ENCODE peak calls at places on chromosomes 4 and X, in seven cellular contexts. One of them, this sample, is unnamed.

GRCh38 chr4:42391981-42392380 is 5.3 kb upstream of the SHISA3 start:
- DNase-seq in GM13976: no peak
- DNase-seq in D341Med: no peak
- DNase-seq in head of caudate nucleus: no peak
- DNase-seq in right cardiac atrium: peak; percentile 68
- DNase-seq in ovary: no peak
- DNase-seq in Calu3: no peak
- DNase-seq in this sample: no peak

GRCh38 chr4:56389558-56389957 is 2.3 kb upstream of the AASDH start:
- DNase-seq in head of caudate nucleus: no peak
- DNase-seq in ovary: no peak
- DNase-seq in GM13976: no peak
- DNase-seq in right cardiac atrium: no peak
- DNase-seq in D341Med: no peak
- DNase-seq in Calu3: no peak
- DNase-seq in this sample: no peak

GRCh38 chr4:120704529-120704928 is 218.0 kb downstream of the PRDM5 start:
- DNase-seq in Calu3: no peak
- DNase-seq in GM13976: no peak
- DNase-seq in right cardiac atrium: no peak
- DNase-seq in head of caudate nucleus: no peak
- DNase-seq in D341Med: no peak
- DNase-seq in ovary: no peak
- DNase-seq in this sample: no peak

GRCh38 chr4:176277162-176277904 is 8.3 kb upstream of the ASB5 start:
- DNase-seq in D341Med: peak; percentile 80
- DNase-seq in Calu3: peak; percentile 58
- DNase-seq in GM13976: peak; percentile 29
- DNase-seq in right cardiac atrium: peak; percentile 75
- DNase-seq in ovary: peak; percentile 33
- DNase-seq in head of caudate nucleus: peak; percentile 52
- DNase-seq in this sample: peak; percentile 86

GRCh38 chr4:38678078-38678477 is 14.1 kb downstream of the KLF3 start:
- DNase-seq in D341Med: no peak
- DNase-seq in head of caudate nucleus: no peak
- DNase-seq in right cardiac atrium: no peak
- DNase-seq in ovary: no peak
- DNase-seq in Calu3: no peak
- DNase-seq in GM13976: no peak
- DNase-seq in this sample: no peak

GRCh38 chr4:23614284-23614892 is 275.5 kb downstream of the PPARGC1A start:
- DNase-seq in head of caudate nucleus: no peak
- DNase-seq in GM13976: peak; percentile 26
- DNase-seq in D341Med: peak; percentile 26
- DNase-seq in Calu3: peak; percentile 5
- DNase-seq in ovary: no peak
- DNase-seq in right cardiac atrium: no peak
- DNase-seq in this sample: no peak

GRCh38 chr4:87462102-87462501 is 39.7 kb downstream of the NUDT9 start:
- DNase-seq in ovary: no peak
- DNase-seq in right cardiac atrium: no peak
- DNase-seq in GM13976: no peak
- DNase-seq in D341Med: no peak
- DNase-seq in head of caudate nucleus: no peak
- DNase-seq in Calu3: no peak
- DNase-seq in this sample: no peak

GRCh38 chr4:15963001-15963451 is at the start of gene FGFBP2:
- DNase-seq in right cardiac atrium: peak; percentile 89
- DNase-seq in GM13976: peak; percentile 35
- DNase-seq in Calu3: peak; percentile 66
- DNase-seq in D341Med: peak; percentile 82
- DNase-seq in head of caudate nucleus: no peak
- DNase-seq in ovary: no peak
- DNase-seq in this sample: peak; percentile 71

GRCh38 chrX:134886201-134886600 is 104.6 kb upstream of the SMIM10 start:
- DNase-seq in Calu3: peak; percentile 1
- DNase-seq in head of caudate nucleus: no peak
- DNase-seq in right cardiac atrium: no peak
- DNase-seq in D341Med: no peak
- DNase-seq in GM13976: no peak
- DNase-seq in ovary: no peak
- DNase-seq in this sample: no peak

GRCh38 chr4:42267724-42268123 is 115.3 kb upstream of the BEND4 start:
- DNase-seq in GM13976: no peak
- DNase-seq in right cardiac atrium: no peak
- DNase-seq in Calu3: no peak
- DNase-seq in D341Med: no peak
- DNase-seq in ovary: no peak
- DNase-seq in head of caudate nucleus: no peak
- DNase-seq in this sample: no peak

GRCh38 chr4:15714141-15714540 is 11.3 kb downstream of the BST1 start:
- DNase-seq in D341Med: no peak
- DNase-seq in head of caudate nucleus: no peak
- DNase-seq in right cardiac atrium: no peak
- DNase-seq in ovary: no peak
- DNase-seq in GM13976: no peak
- DNase-seq in Calu3: no peak
- DNase-seq in this sample: no peak

GRCh38 chr4:154564311-154564710 is 1.5 kb downstream of the FGB start:
- DNase-seq in ovary: no peak
- DNase-seq in right cardiac atrium: no peak
- DNase-seq in GM13976: no peak
- DNase-seq in D341Med: no peak
- DNase-seq in Calu3: no peak
- DNase-seq in head of caudate nucleus: no peak
- DNase-seq in this sample: no peak

GRCh38 chr4:148120216-148120615 is 322.0 kb downstream of the NR3C2 start:
- DNase-seq in head of caudate nucleus: no peak
- DNase-seq in Calu3: no peak
- DNase-seq in GM13976: no peak
- DNase-seq in D341Med: no peak
- DNase-seq in right cardiac atrium: no peak
- DNase-seq in ovary: no peak
- DNase-seq in this sample: no peak

GRCh38 chrX:51456814-51457213 is 39.6 kb downstream of the NUDT11 start:
- DNase-seq in right cardiac atrium: no peak
- DNase-seq in head of caudate nucleus: no peak
- DNase-seq in Calu3: no peak
- DNase-seq in GM13976: no peak
- DNase-seq in ovary: no peak
- DNase-seq in D341Med: no peak
- DNase-seq in this sample: no peak

GRCh38 chr4:188934320-188934975 is 795.2 kb downstream of the TRIML1 start:
- DNase-seq in head of caudate nucleus: no peak
- DNase-seq in ovary: no peak
- DNase-seq in D341Med: no peak
- DNase-seq in right cardiac atrium: no peak
- DNase-seq in Calu3: peak; percentile 49
- DNase-seq in GM13976: no peak
- DNase-seq in this sample: no peak

GRCh38 chrX:22276781-22277180 is 4.1 kb downstream of the CBLL2 start:
- DNase-seq in right cardiac atrium: no peak
- DNase-seq in head of caudate nucleus: no peak
- DNase-seq in Calu3: no peak
- DNase-seq in GM13976: no peak
- DNase-seq in D341Med: no peak
- DNase-seq in ovary: no peak
- DNase-seq in this sample: no peak

GRCh38 chr4:7939377-7940108 is at the start of gene AFAP1:
- DNase-seq in ovary: peak; percentile 92
- DNase-seq in GM13976: peak; percentile 97
- DNase-seq in right cardiac atrium: peak; percentile 97
- DNase-seq in D341Med: peak; percentile 100
- DNase-seq in Calu3: peak; percentile 88
- DNase-seq in head of caudate nucleus: peak; percentile 71
- DNase-seq in this sample: peak; percentile 94

GRCh38 chr4:7708238-7708637 is 231.4 kb downstream of the AFAP1 start:
- DNase-seq in Calu3: no peak
- DNase-seq in ovary: peak; percentile 13
- DNase-seq in right cardiac atrium: no peak
- DNase-seq in head of caudate nucleus: no peak
- DNase-seq in GM13976: no peak
- DNase-seq in D341Med: no peak
- DNase-seq in this sample: no peak

GRCh38 chr4:78482281-78482680 is 69.3 kb upstream of the ANXA3 start:
- DNase-seq in D341Med: no peak
- DNase-seq in Calu3: no peak
- DNase-seq in GM13976: no peak
- DNase-seq in right cardiac atrium: no peak
- DNase-seq in head of caudate nucleus: no peak
- DNase-seq in ovary: no peak
- DNase-seq in this sample: no peak

GRCh38 chr4:36163198-36163597 is 81.1 kb downstream of the ARAP2 start:
- DNase-seq in head of caudate nucleus: no peak
- DNase-seq in ovary: no peak
- DNase-seq in Calu3: no peak
- DNase-seq in GM13976: peak; percentile 10
- DNase-seq in right cardiac atrium: no peak
- DNase-seq in D341Med: no peak
- DNase-seq in this sample: no peak

GRCh38 chr4:41787931-41788330 is 39.4 kb upstream of the PHOX2B start:
- DNase-seq in right cardiac atrium: no peak
- DNase-seq in Calu3: no peak
- DNase-seq in D341Med: no peak
- DNase-seq in ovary: no peak
- DNase-seq in GM13976: no peak
- DNase-seq in head of caudate nucleus: no peak
- DNase-seq in this sample: no peak

GRCh38 chr4:138204507-138204906 is 37.6 kb downstream of the SLC7A11 start:
- DNase-seq in Calu3: no peak
- DNase-seq in right cardiac atrium: no peak
- DNase-seq in GM13976: no peak
- DNase-seq in D341Med: no peak
- DNase-seq in ovary: no peak
- DNase-seq in head of caudate nucleus: no peak
- DNase-seq in this sample: no peak

GRCh38 chrX:134161162-134161561 is 75.8 kb upstream of the CCDC160 start:
- DNase-seq in D341Med: no peak
- DNase-seq in right cardiac atrium: no peak
- DNase-seq in ovary: no peak
- DNase-seq in GM13976: peak; percentile 11
- DNase-seq in head of caudate nucleus: no peak
- DNase-seq in Calu3: no peak
- DNase-seq in this sample: no peak

GRCh38 chr4:118177121-118177520 is 142.8 kb downstream of the NDST3 start:
- DNase-seq in GM13976: no peak
- DNase-seq in Calu3: no peak
- DNase-seq in D341Med: no peak
- DNase-seq in right cardiac atrium: no peak
- DNase-seq in head of caudate nucleus: no peak
- DNase-seq in ovary: no peak
- DNase-seq in this sample: no peak

GRCh38 chr4:159312236-159312635 is 209.4 kb downstream of the RAPGEF2 start:
- DNase-seq in GM13976: no peak
- DNase-seq in Calu3: no peak
- DNase-seq in head of caudate nucleus: no peak
- DNase-seq in D341Med: no peak
- DNase-seq in right cardiac atrium: no peak
- DNase-seq in ovary: no peak
- DNase-seq in this sample: no peak

GRCh38 chr4:85005865-85006377 is 39.4 kb upstream of the WDFY3 start:
- DNase-seq in D341Med: no peak
- DNase-seq in ovary: no peak
- DNase-seq in GM13976: no peak
- DNase-seq in Calu3: peak; percentile 1
- DNase-seq in right cardiac atrium: no peak
- DNase-seq in head of caudate nucleus: no peak
- DNase-seq in this sample: no peak

GRCh38 chrX:31807165-31807564 is 735.3 kb upstream of the FTHL17 start:
- DNase-seq in GM13976: no peak
- DNase-seq in ovary: no peak
- DNase-seq in Calu3: no peak
- DNase-seq in right cardiac atrium: no peak
- DNase-seq in D341Med: no peak
- DNase-seq in head of caudate nucleus: no peak
- DNase-seq in this sample: no peak

GRCh38 chr4:119659576-119659975 is 31.0 kb upstream of the PDE5A start:
- DNase-seq in D341Med: no peak
- DNase-seq in Calu3: no peak
- DNase-seq in head of caudate nucleus: no peak
- DNase-seq in GM13976: no peak
- DNase-seq in ovary: no peak
- DNase-seq in right cardiac atrium: no peak
- DNase-seq in this sample: no peak

GRCh38 chrX:77785400-77785745 is 643 bp downstream of the ATRX start:
- DNase-seq in Calu3: peak; percentile 5
- DNase-seq in right cardiac atrium: no peak
- DNase-seq in D341Med: peak; percentile 67
- DNase-seq in GM13976: no peak
- DNase-seq in head of caudate nucleus: no peak
- DNase-seq in ovary: peak; percentile 35
- DNase-seq in this sample: no peak

GRCh38 chr4:1202526-1203378 is 30.4 kb upstream of the SPON2 start:
- DNase-seq in D341Med: no peak
- DNase-seq in head of caudate nucleus: peak; percentile 3
- DNase-seq in ovary: peak; percentile 29
- DNase-seq in Calu3: no peak
- DNase-seq in GM13976: no peak
- DNase-seq in right cardiac atrium: peak; percentile 39
- DNase-seq in this sample: peak; percentile 64

GRCh38 chr4:6771229-6771671 is 11.3 kb upstream of the KIAA0232 start:
- DNase-seq in right cardiac atrium: peak; percentile 82
- DNase-seq in GM13976: no peak
- DNase-seq in D341Med: no peak
- DNase-seq in ovary: no peak
- DNase-seq in head of caudate nucleus: no peak
- DNase-seq in Calu3: no peak
- DNase-seq in this sample: peak; percentile 52